ENCODE peak calls at places on chromosomes 5 and 9, in four cellular contexts. One of them, this sample, is unnamed.
A peak's percentile ranks its signal among the peaks of the same experiment; 100 is the strongest.

GRCh38 chr9:96408409-96409280 is 9.5 kb downstream of the ZNF367 start:
- DNase-seq in left cardiac atrium: no peak
- DNase-seq in HCT116: no peak
- DNase-seq in lung: no peak
- DNase-seq in this sample: no peak

GRCh38 chr9:134307674-134308638 is 18.3 kb upstream of the RXRA start:
- DNase-seq in left cardiac atrium: peak; percentile 6
- DNase-seq in HCT116: no peak
- DNase-seq in lung: no peak
- DNase-seq in this sample: no peak

GRCh38 chr5:178247481-178248456 is 15.2 kb upstream of the PHYKPL start:
- DNase-seq in left cardiac atrium: no peak
- DNase-seq in HCT116: no peak
- DNase-seq in lung: no peak
- DNase-seq in this sample: no peak

GRCh38 chr5:116508835-116509234 is 65.8 kb downstream of the SEMA6A start:
- DNase-seq in left cardiac atrium: no peak
- DNase-seq in HCT116: no peak
- DNase-seq in lung: no peak
- DNase-seq in this sample: no peak

GRCh38 chr5:10063997-10064396 is 185.7 kb downstream of the ATPSCKMT start:
- DNase-seq in left cardiac atrium: no peak
- DNase-seq in HCT116: no peak
- DNase-seq in lung: no peak
- DNase-seq in this sample: no peak

GRCh38 chr5:132102101-132102701 is 28.6 kb downstream of the CSF2 start:
- DNase-seq in left cardiac atrium: no peak
- DNase-seq in HCT116: no peak
- DNase-seq in lung: no peak
- DNase-seq in this sample: no peak

GRCh38 chr9:98607152-98607551 is 101.6 kb downstream of the GABBR2 start:
- DNase-seq in left cardiac atrium: no peak
- DNase-seq in HCT116: no peak
- DNase-seq in lung: no peak
- DNase-seq in this sample: no peak

GRCh38 chr5:138649316-138649720 is 74.1 kb upstream of the HSPA9 start:
- DNase-seq in left cardiac atrium: no peak
- DNase-seq in HCT116: no peak
- DNase-seq in lung: no peak
- DNase-seq in this sample: no peak

GRCh38 chr9:124694394-124695279 is 76.5 kb downstream of the NR6A1 start:
- DNase-seq in left cardiac atrium: no peak
- DNase-seq in HCT116: no peak
- DNase-seq in lung: no peak
- DNase-seq in this sample: no peak

GRCh38 chr5:57779383-57780223 is 297.0 kb upstream of the ACTBL2 start:
- DNase-seq in left cardiac atrium: no peak
- DNase-seq in HCT116: peak; percentile 63
- DNase-seq in lung: peak; percentile 32
- DNase-seq in this sample: no peak

GRCh38 chr9:85212209-85212608 is 529.5 kb downstream of the AGTPBP1 start:
- DNase-seq in left cardiac atrium: no peak
- DNase-seq in HCT116: peak; percentile 46
- DNase-seq in lung: no peak
- DNase-seq in this sample: no peak

GRCh38 chr5:115641948-115642347 is 16.1 kb upstream of the TMED7 start:
- DNase-seq in left cardiac atrium: no peak
- DNase-seq in HCT116: no peak
- DNase-seq in lung: no peak
- DNase-seq in this sample: no peak

GRCh38 chr5:132049093-132049492 is 11.4 kb upstream of the IL3 start:
- DNase-seq in left cardiac atrium: no peak
- DNase-seq in HCT116: no peak
- DNase-seq in lung: no peak
- DNase-seq in this sample: no peak

GRCh38 chr5:6081727-6082210 is 296.6 kb downstream of the MED10 start:
- DNase-seq in left cardiac atrium: no peak
- DNase-seq in HCT116: no peak
- DNase-seq in lung: no peak
- DNase-seq in this sample: no peak

GRCh38 chr9:90637626-90638025 is 5.0 kb downstream of the DIRAS2 start:
- DNase-seq in left cardiac atrium: no peak
- DNase-seq in HCT116: no peak
- DNase-seq in lung: no peak
- DNase-seq in this sample: no peak

GRCh38 chr5:177982072-177982727 is 13.8 kb downstream of the PROP1 start:
- DNase-seq in left cardiac atrium: no peak
- DNase-seq in HCT116: peak; percentile 19
- DNase-seq in lung: no peak
- DNase-seq in this sample: no peak

GRCh38 chr5:72380491-72381274 is 60.5 kb downstream of the PTCD2 start:
- DNase-seq in left cardiac atrium: no peak
- DNase-seq in HCT116: no peak
- DNase-seq in lung: no peak
- DNase-seq in this sample: no peak

GRCh38 chr5:106862450-106863193 is 808.1 kb downstream of the EFNA5 start:
- DNase-seq in left cardiac atrium: no peak
- DNase-seq in HCT116: no peak
- DNase-seq in lung: no peak
- DNase-seq in this sample: no peak

GRCh38 chr9:133641396-133641655 is 5.2 kb downstream of the DBH start:
- DNase-seq in left cardiac atrium: peak; percentile 8
- DNase-seq in HCT116: no peak
- DNase-seq in lung: no peak
- DNase-seq in this sample: no peak

GRCh38 chr5:78821519-78821918 is 163.6 kb downstream of the ARSB start:
- DNase-seq in left cardiac atrium: no peak
- DNase-seq in HCT116: no peak
- DNase-seq in lung: no peak
- DNase-seq in this sample: no peak

GRCh38 chr9:129109952-129110739 is 447 bp downstream of the CRAT start:
- DNase-seq in left cardiac atrium: peak; percentile 43
- DNase-seq in HCT116: no peak
- DNase-seq in lung: peak; percentile 40
- DNase-seq in this sample: peak; percentile 74

GRCh38 chr9:38622083-38622674 is 1.8 kb upstream of the ANKRD18A start:
- DNase-seq in left cardiac atrium: peak; percentile 36
- DNase-seq in HCT116: no peak
- DNase-seq in lung: no peak
- DNase-seq in this sample: no peak

GRCh38 chr5:133977858-133978257 is 9.4 kb upstream of the C5orf15 start:
- DNase-seq in left cardiac atrium: no peak
- DNase-seq in HCT116: no peak
- DNase-seq in lung: no peak
- DNase-seq in this sample: no peak

GRCh38 chr5:132103380-132103951 is 29.9 kb downstream of the CSF2 start:
- DNase-seq in left cardiac atrium: peak; percentile 90
- DNase-seq in HCT116: peak; percentile 86
- DNase-seq in lung: peak; percentile 74
- DNase-seq in this sample: peak; percentile 88

GRCh38 chr5:108101105-108101504 is 280.8 kb downstream of the FBXL17 start:
- DNase-seq in left cardiac atrium: peak; percentile 31
- DNase-seq in HCT116: no peak
- DNase-seq in lung: no peak
- DNase-seq in this sample: no peak

GRCh38 chr9:88355166-88355565 is 33.1 kb upstream of the SPIN1 start:
- DNase-seq in left cardiac atrium: no peak
- DNase-seq in HCT116: peak; percentile 59
- DNase-seq in lung: no peak
- DNase-seq in this sample: no peak

GRCh38 chr5:75460532-75460931 is 50.9 kb downstream of the CERT1 start:
- DNase-seq in left cardiac atrium: no peak
- DNase-seq in HCT116: no peak
- DNase-seq in lung: no peak
- DNase-seq in this sample: no peak

GRCh38 chr5:35815089-35815936 is 41.4 kb upstream of the IL7R start:
- DNase-seq in left cardiac atrium: no peak
- DNase-seq in HCT116: peak; percentile 2
- DNase-seq in lung: no peak
- DNase-seq in this sample: no peak

GRCh38 chr5:141615991-141616715 is 2.6 kb downstream of the DIAPH1 start:
- DNase-seq in left cardiac atrium: no peak
- DNase-seq in HCT116: no peak
- DNase-seq in lung: no peak
- DNase-seq in this sample: no peak